ENCODE peak calls at places on chromosomes 12 and 14, in four cellular contexts. W is AG09309, Y is astrocyte of the spinal cord, C is lung. F is an unnamed sample.

GRCh38 chr12:79174656-79175055 is 310.1 kb downstream of the SYT1 start:
- DNase-seq in C (no peak), Y (peak), W (peak), F (no peak)

GRCh38 chr12:92416385-92416812 is 270.8 kb upstream of the BTG1 start:
- DNase-seq in C (no peak), Y (no peak), W (no peak), F (no peak)

GRCh38 chr12:130119241-130119861 is 42.9 kb upstream of the FZD10 start:
- DNase-seq in Y (no peak), C (no peak), W (no peak), F (no peak)

GRCh38 chr12:51678086-51678724 is 87.2 kb downstream of the SCN8A start:
- DNase-seq in C (no peak), W (no peak), Y (peak), F (no peak)

GRCh38 chr12:103656291-103656690 is 69.2 kb downstream of the STAB2 start:
- DNase-seq in Y (no peak), W (no peak), C (no peak), F (no peak)

GRCh38 chr12:131511391-131511802 is 199.5 kb upstream of the SFSWAP start:
- DNase-seq in C (no peak), Y (no peak), W (no peak), F (no peak)

GRCh38 chr14:38442208-38442607 is 186.3 kb upstream of the CLEC14A start:
- DNase-seq in W (no peak), Y (no peak), C (no peak), F (no peak)

GRCh38 chr14:65156568-65157366 is 54.5 kb upstream of the MAX start:
- DNase-seq in Y (peak), W (peak), C (peak), F (no peak)

GRCh38 chr12:1977109-1977508 is 27.1 kb downstream of the DCP1B start:
- DNase-seq in Y (no peak), C (no peak), W (no peak), F (no peak)

GRCh38 chr12:50101663-50102062 is 2.1 kb upstream of the GPD1 start:
- DNase-seq in Y (peak), C (no peak), W (no peak), F (no peak)

GRCh38 chr12:1821805-1822204 is 1.4 kb downstream of the LRTM2 start:
- DNase-seq in Y (no peak), W (no peak), C (no peak), F (no peak)

GRCh38 chr12:54439521-54440255 is 20.6 kb upstream of the ITGA5 start:
- DNase-seq in C (no peak), W (peak), Y (peak), F (no peak)

GRCh38 chr14:56205906-56206305 is 87.7 kb downstream of the PELI2 start:
- DNase-seq in Y (no peak), C (no peak), W (no peak), F (no peak)

GRCh38 chr12:127078577-127079350 is 1188.2 kb upstream of the TMEM132C start:
- DNase-seq in C (no peak), W (no peak), Y (no peak), F (no peak)

GRCh38 chr14:90061849-90062794 is at the start of gene KCNK13:
- DNase-seq in W (no peak), C (no peak), Y (no peak), F (peak)

GRCh38 chr12:2099595-2099994 is 46.8 kb downstream of the CACNA1C start:
- DNase-seq in C (no peak), W (no peak), Y (no peak), F (no peak)

GRCh38 chr12:44464180-44464579 is 411.9 kb downstream of the NELL2 start:
- DNase-seq in C (no peak), Y (no peak), W (no peak), F (no peak)

GRCh38 chr12:81596558-81596957 is 162.6 kb downstream of the PPFIA2 start:
- DNase-seq in C (no peak), W (no peak), Y (peak), F (no peak)

GRCh38 chr12:59158681-59159080 is 238.4 kb upstream of the LRIG3 start:
- DNase-seq in W (no peak), C (no peak), Y (no peak), F (no peak)

GRCh38 chr12:11755311-11755930 is 105.9 kb downstream of the ETV6 start:
- DNase-seq in W (no peak), Y (peak), C (no peak), F (no peak)

GRCh38 chr12:6951551-6952120 is 480 bp downstream of the PTPN6 start:
- DNase-seq in Y (no peak), W (no peak), C (no peak), F (no peak)

GRCh38 chr12:95051241-95051640 is 22.2 kb downstream of the NR2C1 start:
- DNase-seq in W (no peak), C (no peak), Y (peak), F (no peak)

GRCh38 chr12:130710001-130710732 is 5.9 kb downstream of the RIMBP2 start:
- DNase-seq in Y (no peak), W (no peak), C (no peak), F (no peak)

GRCh38 chr12:116133609-116134214 is 143.8 kb downstream of the MED13L start:
- DNase-seq in Y (peak), W (no peak), C (no peak), F (no peak)

GRCh38 chr12:13982010-13982409 is 608 bp upstream of the GRIN2B start:
- DNase-seq in Y (no peak), C (no peak), W (no peak), F (no peak)

GRCh38 chr12:11953523-11953922 is 117.2 kb upstream of the BCL2L14 start:
- DNase-seq in Y (no peak), C (no peak), W (no peak), F (no peak)

GRCh38 chr12:7092229-7092985 is at the start of gene C1R:
- DNase-seq in Y (peak), C (peak), W (peak), F (peak)

GRCh38 chr14:104514156-104514848 is 65.3 kb upstream of the C14orf180 start:
- DNase-seq in C (no peak), Y (no peak), W (no peak), F (peak)

GRCh38 chr14:56821177-56821576 is 10.9 kb upstream of the OTX2 start:
- DNase-seq in C (no peak), W (no peak), Y (no peak), F (no peak)

GRCh38 chr12:47111392-47111778 is 31.6 kb upstream of the AMIGO2 start:
- DNase-seq in Y (no peak), W (no peak), C (no peak), F (no peak)

GRCh38 chr14:106094654-106095189 is 568.3 kb downstream of the TMEM121 start:
- DNase-seq in C (no peak), W (no peak), Y (no peak), F (no peak)

GRCh38 chr12:67720383-67720856 is 71.9 kb downstream of the DYRK2 start:
- DNase-seq in Y (peak), C (no peak), W (peak), F (no peak)

GRCh38 chr12:52813885-52814709 is at the start of gene KRT4:
- DNase-seq in Y (no peak), W (no peak), C (no peak), F (no peak)

GRCh38 chr14:101815994-101816393 is 54.5 kb downstream of the PPP2R5C start:
- DNase-seq in W (no peak), Y (no peak), C (no peak), F (no peak)

GRCh38 chr14:95875831-95876768 is 532 bp upstream of the TUNAR start:
- DNase-seq in Y (no peak), C (no peak), W (no peak), F (no peak)

F was measured in esophagus muscularis mucosa.